ENCODE peak calls at places on chromosomes 12 and 14, in eight cellular contexts. Q is CD8-positive, alpha-beta memory T cell; F is SK-N-SH; M is hepatocyte; P is ascending aorta; U is effector memory CD4-positive, alpha-beta T cell; K is BE2C; C is A673. V is an unnamed sample. For H3K36me3 and H3K4me1, the result is how much of the 10 kb centered on the place peaks cover.

GRCh38 chr12:102933168-102933567 is 16.1 kb upstream of the PAH start:
- DNase-seq in Q (no peak), F (no peak), M (no peak), P (no peak), U (no peak), K (no peak), C (no peak), V (no peak)

GRCh38 chr14:63727736-63728728 is at the start of gene SGPP1:
- DNase-seq in Q (peak), F (peak), M (peak), P (peak), U (peak), K (peak), C (peak), V (peak)

GRCh38 chr12:96099986-96100385 is 64.6 kb upstream of the LTA4H start:
- DNase-seq in Q (no peak), F (no peak), M (no peak), P (no peak), U (no peak), K (no peak), C (no peak), V (no peak)

GRCh38 chr14:31426663-31427062 is 6.3 kb upstream of the HEATR5A start:
- DNase-seq in Q (no peak), F (no peak), M (no peak), P (no peak), U (no peak), K (no peak), C (no peak), V (no peak)

GRCh38 chr12:12582895-12583303 is 20.2 kb upstream of the DUSP16 start:
- DNase-seq in Q (no peak), F (no peak), M (peak), P (no peak), U (no peak), K (no peak), C (no peak), V (peak)

GRCh38 chr14:76844223-76844622 is 18.0 kb downstream of the LRRC74A start:
- DNase-seq in Q (peak), F (no peak), M (no peak), P (peak), U (peak), K (peak), C (peak), V (no peak)

GRCh38 chr12:2240984-2241383 is 188.2 kb downstream of the CACNA1C start:
- DNase-seq in Q (no peak), F (no peak), M (no peak), P (no peak), U (no peak), K (no peak), C (no peak), V (no peak)

GRCh38 chr12:125159687-125160086 is 94.5 kb downstream of the AACS start:
- DNase-seq in Q (no peak), F (no peak), M (no peak), P (no peak), U (no peak), K (no peak), C (peak), V (no peak)

GRCh38 chr12:58314610-58315009 is 373.2 kb downstream of the ATP23 start:
- DNase-seq in Q (no peak), F (no peak), M (no peak), P (no peak), U (no peak), K (no peak), C (no peak), V (no peak)

GRCh38 chr12:12017135-12017581 is 53.6 kb upstream of the BCL2L14 start:
- DNase-seq in Q (no peak), F (peak), M (no peak), P (no peak), U (no peak), K (peak), C (no peak), V (no peak)

GRCh38 chr14:21846227-21846885 is 172.7 kb upstream of the OR4E1 start:
- DNase-seq in Q (peak), F (peak), M (peak), P (no peak), U (peak), K (peak), C (peak), V (peak)

GRCh38 chr12:120132863-120133385 is 16.4 kb upstream of the RAB35 start:
- DNase-seq in Q (no peak), F (no peak), M (no peak), P (no peak), U (no peak), K (no peak), C (no peak), V (no peak)

GRCh38 chr12:83318386-83318971 is 631.8 kb downstream of the TMTC2 start:
- DNase-seq in Q (no peak), F (no peak), M (no peak), P (no peak), U (no peak), K (peak), C (no peak), V (no peak)

GRCh38 chr12:120290541-120291312 is 976 bp downstream of the RNU4-2 start:
- DNase-seq in Q (peak), F (no peak), M (peak), P (no peak), U (peak), K (no peak), C (no peak), V (peak)

GRCh38 chr14:55240526-55241178 is 30.6 kb upstream of the FBXO34 start:
- DNase-seq in Q (no peak), F (peak), M (peak), P (no peak), U (no peak), K (peak), C (no peak), V (no peak)

GRCh38 chr12:8033153-8034044 is 883 bp downstream of the FOXJ2 start:
- DNase-seq in Q (peak), F (peak), M (peak), P (peak), U (peak), K (peak), C (peak), V (peak)

GRCh38 chr12:119236372-119236771 is 57.6 kb downstream of the HSPB8 start:
- DNase-seq in Q (no peak), F (no peak), M (no peak), P (no peak), U (no peak), K (no peak), C (no peak), V (no peak)

GRCh38 chr12:3107071-3107583 is 29.9 kb downstream of the TSPAN9 start:
- DNase-seq in Q (no peak), F (peak), M (no peak), P (no peak), U (no peak), K (peak), C (peak), V (no peak)

GRCh38 chr12:112122823-112123690 is 2.3 kb upstream of the TRAFD1 start:
- DNase-seq in Q (no peak), F (no peak), M (peak), P (peak), U (no peak), K (no peak), C (peak), V (peak)

GRCh38 chr12:131111446-131111845 is 157.7 kb downstream of the ADGRD1 start:
- DNase-seq in Q (no peak), F (no peak), M (no peak), P (no peak), U (no peak), K (no peak), C (no peak), V (no peak)

GRCh38 chr12:2580821-2581220 is 213.9 kb upstream of the FKBP4 start:
- DNase-seq in Q (no peak), F (no peak), M (no peak), P (no peak), U (no peak), K (no peak), C (no peak), V (no peak)

GRCh38 chr12:104219908-104220404 is 4.4 kb downstream of the TXNRD1 start:
- DNase-seq in Q (peak), F (peak), M (peak), P (peak), U (peak), K (peak), C (peak), V (peak)

GRCh38 chr14:74480051-74480450 is 13.1 kb downstream of the NPC2 start:
- DNase-seq in Q (no peak), F (no peak), M (no peak), P (no peak), U (no peak), K (no peak), C (no peak), V (no peak)

GRCh38 chr12:98422809-98423208 is 92.6 kb upstream of the TMPO start:
- DNase-seq in Q (no peak), F (no peak), M (peak), P (no peak), U (no peak), K (peak), C (peak), V (peak)

GRCh38 chr12:93199831-93200236 is 177.9 kb upstream of the NUDT4 start:
- DNase-seq in Q (no peak), F (no peak), M (no peak), P (no peak), U (no peak), K (no peak), C (no peak), V (no peak)

GRCh38 chr12:57276935-57277563 is 26.1 kb upstream of the STAC3 start:
- DNase-seq in Q (no peak), F (no peak), M (peak), P (no peak), U (no peak), K (peak), C (peak), V (peak)

GRCh38 chr12:56104815-56105476 is 587 bp downstream of the PA2G4 start:
- DNase-seq in Q (no peak), F (peak), M (peak), P (no peak), U (no peak), K (peak), C (peak), V (peak)
- H3K36me3 ChIP-seq in Q (under half), F (under half), M (under half), P (under half), U (under half), K (under half), C (under half), V (under half)

DNA sequence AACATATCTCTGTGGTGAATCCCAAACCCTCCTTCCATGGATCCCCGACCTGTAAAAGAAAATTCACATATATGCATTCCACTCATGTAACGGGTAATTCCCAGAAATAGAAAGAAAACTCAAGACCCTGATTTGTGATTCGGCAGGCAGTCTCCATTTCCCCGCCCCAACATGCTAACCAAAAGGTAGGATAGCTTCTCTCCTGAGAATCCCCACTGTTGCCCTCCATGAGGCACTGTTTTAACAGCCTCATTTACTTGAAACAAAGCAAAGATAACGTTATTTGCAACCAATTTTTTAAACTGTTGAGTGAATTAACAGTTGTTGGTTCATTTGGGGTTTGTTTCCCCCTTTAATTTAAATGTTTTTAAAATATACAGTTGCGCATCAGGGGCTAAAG is 774 bp upstream of the SLC2A13 start:
- DNase-seq in Q (no peak), F (no peak), M (no peak), P (no peak), U (no peak), K (no peak), C (no peak), V (no peak)
- H3K4me3 ChIP-seq in Q (peak), F (no peak), M (no peak), P (peak), U (peak), K (peak), C (no peak), V (no peak)

DNA sequence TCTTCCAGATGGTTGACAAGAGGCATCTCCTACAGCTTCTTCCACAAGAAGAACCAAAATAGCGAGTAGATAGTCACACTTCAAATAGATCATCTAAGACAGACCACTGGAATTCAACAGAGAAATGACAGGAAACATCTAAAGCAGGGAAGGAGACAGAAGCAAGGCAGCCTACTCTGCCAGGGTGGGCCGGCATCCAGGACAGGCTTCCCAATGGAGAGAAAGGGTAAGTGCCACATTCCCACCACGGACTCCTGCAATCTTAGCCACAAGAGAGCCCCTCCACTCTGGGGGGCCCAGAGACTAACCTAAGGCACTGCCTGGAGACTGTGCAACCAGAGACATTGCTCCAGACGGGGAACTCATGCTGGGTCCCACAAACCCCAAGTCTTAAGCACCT is 154.5 kb downstream of the NDUFA12 start:
- DNase-seq in Q (no peak), F (no peak), M (no peak), P (no peak), U (no peak), K (no peak), C (no peak), V (no peak)
- H3K4me1 ChIP-seq in Q (under half), F (under half), M (under half), P (under half), U (under half), K (under half), C (under half), V (under half)

GRCh38 chr14:66790101-66790500 is 282.2 kb downstream of the GPHN start:
- DNase-seq in Q (no peak), F (no peak), M (no peak), P (no peak), U (no peak), K (no peak), C (no peak), V (no peak)
- H3K36me3 ChIP-seq in Q (under half), F (under half), M (under half), P (under half), U (under half), K (under half), C (under half), V (under half)

DNA sequence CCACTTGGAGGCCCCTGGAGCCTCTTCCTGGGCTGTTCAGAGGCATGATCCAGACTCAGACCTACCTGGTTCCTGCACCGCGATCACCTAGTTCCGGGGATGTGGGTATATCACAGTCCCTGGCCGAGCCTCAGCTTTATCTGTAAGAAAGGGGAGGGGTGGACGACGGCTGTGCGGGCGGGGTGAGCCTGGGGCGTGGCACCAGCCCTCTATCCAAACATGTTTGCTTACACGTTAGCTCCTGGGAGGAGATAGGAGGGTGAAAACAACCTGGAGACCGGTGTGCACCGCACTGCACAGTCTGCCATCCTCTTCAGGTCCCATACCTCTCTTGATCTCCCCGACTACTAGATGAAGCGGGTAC is 1.2 kb downstream of the ANKRD9 start:
- DNase-seq in Q (no peak), F (no peak), M (peak), P (no peak), U (no peak), K (no peak), C (peak), V (peak)
- H3K4me3 ChIP-seq in Q (no peak), F (peak), M (peak), P (peak), U (no peak), K (peak), C (peak), V (peak)

DNA sequence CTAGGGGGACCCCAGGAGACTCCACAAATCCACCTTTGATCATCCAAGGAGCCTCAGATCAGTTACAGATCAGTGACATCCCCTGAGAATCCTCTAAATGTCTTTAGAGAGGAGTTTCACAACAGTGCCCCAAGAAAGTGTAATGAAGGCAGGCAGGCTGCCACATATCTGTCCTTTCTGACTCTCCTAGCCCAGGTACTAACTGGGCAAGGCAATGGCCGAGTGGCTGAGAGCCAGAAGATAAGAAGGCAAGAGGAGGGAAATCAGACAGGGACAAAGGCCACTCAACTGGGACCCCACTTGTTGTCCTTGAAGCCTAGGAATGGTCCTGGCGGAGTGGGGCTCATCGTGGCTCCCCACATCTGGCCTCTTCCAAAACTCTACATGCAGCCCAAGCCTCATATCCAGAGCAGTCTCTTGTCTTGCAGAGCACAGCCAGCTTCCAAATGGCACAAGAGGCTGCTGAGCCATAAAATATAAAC is 11.6 kb downstream of the ACTN1 start:
- DNase-seq in Q (no peak), F (no peak), M (no peak), P (no peak), U (no peak), K (no peak), C (no peak), V (no peak)
- H3K4me1 ChIP-seq in Q (half or more), F (half or more), M (half or more), P (half or more), U (half or more), K (half or more), C (under half), V (half or more)

DNA sequence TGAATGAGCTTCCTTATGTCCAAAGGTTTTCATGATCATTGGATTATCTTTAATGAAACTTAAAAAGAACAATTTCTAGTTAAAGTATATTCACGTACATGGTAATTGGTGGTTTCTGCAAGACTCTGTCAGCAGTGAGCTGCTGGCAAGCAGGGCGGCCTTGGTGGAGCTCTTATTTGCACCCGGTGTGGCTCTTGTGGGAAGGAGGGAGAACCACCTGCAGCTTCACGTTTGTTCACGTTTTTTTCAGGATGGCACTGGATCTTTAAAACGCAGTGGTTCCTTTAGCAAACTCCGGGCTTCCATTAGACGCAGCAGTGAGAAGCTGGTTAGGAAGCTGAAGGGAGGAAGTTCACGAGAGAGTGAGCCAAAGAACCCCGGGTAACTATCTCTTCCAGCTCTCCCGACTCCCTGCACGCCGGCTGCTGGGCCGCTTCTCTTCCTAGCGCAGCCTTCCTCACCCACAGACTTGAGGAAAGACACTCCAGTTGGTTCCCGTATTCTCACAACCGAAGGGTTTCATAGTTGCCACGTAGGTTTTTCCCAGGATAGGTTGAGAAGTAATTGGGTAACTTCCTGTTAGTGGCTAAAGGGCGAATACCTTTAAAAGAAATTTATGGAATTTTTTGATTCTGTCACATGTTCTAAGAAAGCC is 28.3 kb downstream of the XRCC3 start:
- DNase-seq in Q (no peak), F (no peak), M (no peak), P (no peak), U (no peak), K (no peak), C (no peak), V (no peak)
- H3K36me3 ChIP-seq in Q (under half), F (half or more), M (under half), P (half or more), U (under half), K (half or more), C (under half), V (under half)

GRCh38 chr12:29403991-29404390 is 23.0 kb upstream of the ERGIC2 start:
- DNase-seq in Q (no peak), F (peak), M (no peak), P (no peak), U (no peak), K (no peak), C (no peak), V (no peak)
- H3K4me3 ChIP-seq in Q (no peak), F (no peak), M (no peak), P (no peak), U (no peak), K (no peak), C (no peak), V (no peak)

GRCh38 chr14:99597911-99598600 is 6.0 kb downstream of the CCDC85C start:
- DNase-seq in Q (no peak), F (no peak), M (no peak), P (no peak), U (no peak), K (no peak), C (no peak), V (no peak)
- H3K4me1 ChIP-seq in Q (under half), F (under half), M (half or more), P (under half), U (under half), K (half or more), C (under half), V (half or more)

GRCh38 chr14:102949062-102949800 is 26.8 kb downstream of the AMN start:
- DNase-seq in Q (no peak), F (no peak), M (no peak), P (no peak), U (no peak), K (no peak), C (no peak), V (no peak)

GRCh38 chr14:102949801-102950451 is 27.5 kb downstream of the AMN start:
- DNase-seq in Q (no peak), F (no peak), M (no peak), P (no peak), U (no peak), K (no peak), C (no peak), V (no peak)

GRCh38 chr14:102947321-102948103 is 25.0 kb downstream of the AMN start:
- DNase-seq in Q (no peak), F (no peak), M (no peak), P (no peak), U (no peak), K (no peak), C (no peak), V (no peak)

GRCh38 chr14:102951034-102951433 is 28.6 kb downstream of the AMN start:
- DNase-seq in Q (no peak), F (no peak), M (no peak), P (no peak), U (no peak), K (no peak), C (no peak), V (no peak)

GRCh38 chr14:102948698-102949061 is 26.2 kb downstream of the AMN start:
- DNase-seq in Q (no peak), F (no peak), M (no peak), P (no peak), U (no peak), K (no peak), C (no peak), V (no peak)
- H3K36me3 ChIP-seq in Q (under half), F (under half), M (under half), P (half or more), U (under half), K (half or more), C (half or more), V (under half)